ENCODE peak calls at places on chromosomes 5 and 9, in six cellular contexts. L is H1, C is IMR-90, Z is H9, E is trophoblast cell, H is mesenchymal stem cell. N is an unnamed sample.
A peak's percentile ranks its signal among the peaks of the same experiment; 100 is the strongest.

GRCh38 chr9:124356745-124357390 is 58.4 kb downstream of the PSMB7 start:
- DNase-seq in E (no peak), Z (no peak), C (no peak), L (no peak), H (no peak), N (no peak)

GRCh38 chr5:103561670-103562069 is 919 bp downstream of the NUDT12 start:
- DNase-seq in H (peak; percentile 7), E (no peak), L (no peak), Z (no peak), C (no peak), N (no peak)

GRCh38 chr5:132747693-132748440 is 641 bp downstream of the CCNI2 start:
- DNase-seq in E (peak; percentile 21), Z (peak; percentile 60), H (no peak), L (no peak), C (no peak), N (no peak)

GRCh38 chr5:17428176-17428800 is 69.7 kb upstream of the TAF11L2 start:
- DNase-seq in C (no peak), Z (no peak), L (no peak), E (no peak), H (no peak), N (no peak)

GRCh38 chr9:79616013-79616412 is 44.2 kb downstream of the TLE4 start:
- DNase-seq in H (peak; percentile 54), C (peak; percentile 49), Z (no peak), L (no peak), E (no peak), N (no peak)

GRCh38 chr5:149681252-149681651 is 48.9 kb upstream of the PPARGC1B start:
- DNase-seq in C (no peak), Z (no peak), H (no peak), E (no peak), L (no peak), N (no peak)

GRCh38 chr5:157311595-157311994 is 45.7 kb downstream of the CYFIP2 start:
- DNase-seq in Z (no peak), L (no peak), C (no peak), H (no peak), E (no peak), N (no peak)

GRCh38 chr9:32706004-32706749 is 70.7 kb upstream of the TAF1L start:
- DNase-seq in H (no peak), C (peak; percentile 15), L (no peak), Z (no peak), E (no peak), N (no peak)

GRCh38 chr9:126125577-126125976 is 201.1 kb upstream of the MVB12B start:
- DNase-seq in C (no peak), Z (no peak), L (no peak), E (no peak), H (no peak), N (no peak)

GRCh38 chr5:176365663-176366574 is 632 bp downstream of the ARL10 start:
- DNase-seq in Z (peak; percentile 59), L (no peak), C (peak; percentile 55), E (no peak), H (peak; percentile 41), N (peak; percentile 62)

GRCh38 chr9:119818726-119819435 is 449.6 kb upstream of the BRINP1 start:
- DNase-seq in E (no peak), C (no peak), L (no peak), H (no peak), Z (no peak), N (no peak)

GRCh38 chr5:155264809-155265208 is 251.3 kb downstream of the KIF4B start:
- DNase-seq in H (no peak), Z (no peak), C (no peak), L (no peak), E (no peak), N (no peak)

GRCh38 chr9:16282718-16283117 is 587.8 kb downstream of the BNC2 start:
- DNase-seq in L (no peak), E (no peak), C (no peak), Z (peak; percentile 3), H (no peak), N (no peak)

DNA sequence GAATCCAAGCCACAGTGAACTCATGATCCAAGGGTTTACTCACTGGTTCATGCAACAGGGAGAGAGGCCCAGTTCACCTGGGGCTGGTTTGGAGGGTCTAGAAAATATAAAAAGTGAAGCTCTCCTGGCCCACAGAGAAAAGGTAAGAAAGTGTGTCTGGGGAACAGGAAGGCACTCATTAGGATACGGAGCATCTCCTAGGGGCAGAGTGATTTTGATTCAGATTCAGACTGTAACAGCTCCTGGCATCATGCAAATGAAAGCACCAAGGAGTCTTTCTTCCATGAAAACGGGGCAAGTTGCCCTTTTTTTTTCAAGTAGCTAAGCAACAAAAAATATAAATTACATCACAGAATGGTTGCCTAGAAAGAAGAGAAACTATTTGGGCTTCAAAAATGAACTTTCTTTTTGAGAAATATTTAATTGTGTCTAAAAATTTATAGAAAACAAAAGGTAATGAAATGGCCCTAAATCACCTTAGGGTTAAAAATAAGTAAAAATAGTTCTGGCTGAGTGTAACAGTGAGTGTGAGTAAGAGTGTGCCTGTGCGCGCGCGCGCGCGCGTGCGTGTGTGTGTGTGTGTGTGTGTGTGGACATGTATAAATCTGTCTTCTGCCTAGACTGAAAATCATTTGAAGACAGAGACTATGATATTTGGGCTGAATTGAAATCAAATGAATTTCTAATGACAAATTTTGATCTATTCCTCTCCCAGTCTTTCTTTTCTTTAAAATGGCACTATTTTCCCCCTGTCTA is 177.8 kb upstream of the ZNF462 start:
- DNase-seq in E (no peak), H (no peak), Z (no peak), C (no peak), L (no peak), N (no peak)
- H4K91ac ChIP-seq in E (peak overlapping the region; percentile 61), H (no peak overlapping the region), Z (no peak overlapping the region), C (no peak overlapping the region), L (peak overlapping the region; percentile 70), N (no peak overlapping the region)

DNA sequence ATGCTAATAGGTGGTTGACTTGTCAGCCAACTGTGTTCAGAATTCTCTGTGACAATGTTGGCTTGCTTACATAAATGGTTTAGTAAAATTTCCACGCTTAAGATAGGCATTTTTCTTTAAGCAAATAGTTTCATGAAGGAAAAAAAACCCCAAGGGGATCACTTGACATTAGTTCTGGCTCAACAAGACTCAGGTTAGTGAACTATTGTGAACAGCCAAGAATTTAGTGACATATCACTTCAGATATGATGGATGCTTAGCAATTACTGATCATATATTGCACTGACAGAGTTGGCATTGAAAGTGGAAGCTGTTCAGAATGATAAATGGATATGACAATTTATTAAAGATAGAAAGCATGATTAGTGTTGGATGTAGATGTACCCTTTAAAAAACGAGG is 218.5 kb downstream of the TMEM232 start:
- DNase-seq in L (no peak), Z (no peak), C (no peak), E (no peak), H (no peak), N (no peak)
- H3K23ac ChIP-seq in L (no peak overlapping the region), Z (no peak overlapping the region), C (no peak overlapping the region), E (no peak overlapping the region), H (no peak overlapping the region), N (no peak overlapping the region)

DNA sequence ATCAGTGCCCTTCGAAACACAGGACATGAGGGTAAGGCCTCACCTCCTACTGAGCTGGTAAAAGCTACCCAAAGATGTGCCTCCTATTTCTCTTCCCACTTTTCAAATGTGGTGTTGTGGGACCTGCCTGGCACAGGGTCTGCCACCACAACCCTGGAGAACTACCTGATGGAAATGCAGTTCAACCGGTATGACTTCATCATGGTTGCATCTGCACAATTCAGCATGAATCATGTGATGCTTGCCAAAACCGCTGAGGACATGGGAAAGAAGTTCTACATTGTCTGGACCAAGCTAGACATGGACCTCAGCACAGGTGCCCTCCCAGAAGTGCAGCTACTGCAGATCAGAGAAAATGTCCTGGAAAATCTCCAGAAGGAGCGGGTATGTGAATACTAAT is 1.9 kb downstream of the IRGM start:
- DNase-seq in C (no peak), L (no peak), E (peak; percentile 31), Z (no peak), H (no peak), N (no peak)
- H4K91ac ChIP-seq in C (no peak overlapping the region), L (no peak overlapping the region), E (no peak overlapping the region), Z (no peak overlapping the region), H (no peak overlapping the region), N (no peak overlapping the region)

GRCh38 chr5:150778517-150779396 is at the start of gene SMIM3:
- DNase-seq in E (peak; percentile 61), C (peak; percentile 63), Z (peak; percentile 88), L (no peak), H (peak; percentile 88), N (peak; percentile 71)

GRCh38 chr5:150780816-150781221 is 2.3 kb downstream of the SMIM3 start:
- DNase-seq in E (peak; percentile 10), L (no peak), H (peak; percentile 84), Z (no peak), C (peak; percentile 64), N (no peak)

GRCh38 chr5:150779397-150780179 is 1.0 kb downstream of the SMIM3 start:
- DNase-seq in H (peak; percentile 41), C (peak; percentile 66), L (no peak), E (no peak), Z (peak; percentile 93), N (no peak)

GRCh38 chr5:150781706-150782614 is 3.4 kb downstream of the SMIM3 start:
- DNase-seq in E (no peak), H (peak; percentile 99), L (no peak), C (peak; percentile 96), Z (peak; percentile 87), N (no peak)

GRCh38 chr5:150780180-150780692 is 1.7 kb downstream of the SMIM3 start:
- DNase-seq in Z (no peak), E (peak; percentile 24), L (no peak), C (peak; percentile 79), H (peak; percentile 96), N (no peak)
- H3K23ac ChIP-seq in Z (no peak overlapping the region), E (no peak overlapping the region), L (no peak overlapping the region), C (peak overlapping the region; percentile 81), H (no peak overlapping the region), N (no peak overlapping the region)

DNA sequence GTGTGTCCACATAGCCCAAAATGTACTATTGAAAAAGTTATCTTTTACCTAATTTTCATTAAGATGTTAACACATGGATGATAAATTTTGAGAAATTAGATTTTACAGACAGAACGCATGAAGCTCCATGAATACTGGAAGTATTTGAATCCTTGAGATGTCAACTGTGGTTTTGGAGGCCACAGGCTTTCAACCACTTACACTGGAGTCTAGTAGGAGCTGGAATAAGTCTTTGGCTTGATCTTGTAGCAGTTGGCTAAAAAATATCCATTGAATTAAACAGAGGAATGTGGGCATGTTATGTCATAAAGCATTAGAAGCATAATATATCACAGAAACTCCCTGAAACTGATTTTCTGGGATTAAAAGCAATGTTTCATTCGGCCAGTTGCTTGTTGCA is 52.9 kb downstream of the CAMK4 start:
- DNase-seq in C (no peak), L (no peak), E (no peak), Z (no peak), H (no peak), N (no peak)
- H4K91ac ChIP-seq in C (no peak overlapping the region), L (no peak overlapping the region), E (no peak overlapping the region), Z (no peak overlapping the region), H (no peak overlapping the region), N (no peak overlapping the region)

GRCh38 chr5:1565737-1566734 is 42.3 kb upstream of the LPCAT1 start:
- DNase-seq in C (no peak), L (no peak), Z (no peak), E (no peak), H (no peak), N (no peak)
- H3K23ac ChIP-seq in C (no peak overlapping the region), L (no peak overlapping the region), Z (no peak overlapping the region), E (no peak overlapping the region), H (no peak overlapping the region), N (peak overlapping the region; percentile 65)

GRCh38 chr9:121755581-121755980 is 104.1 kb downstream of the DAB2IP start:
- DNase-seq in C (no peak), Z (no peak), L (no peak), H (no peak), E (no peak), N (no peak)
- H4K91ac ChIP-seq in C (no peak overlapping the region), Z (no peak overlapping the region), L (no peak overlapping the region), H (peak overlapping the region; percentile 3), E (no peak overlapping the region), N (no peak overlapping the region)